ENCODE peak calls at places on chromosomes 13 and 19, in seven cellular contexts. H is body of pancreas, Q is testis, J is heart left ventricle, V is IMR-90, S is heart right ventricle, R is cardiac muscle cell. A is an unnamed sample.

GRCh38 chr13:104086205-104086604 is 1020.0 kb upstream of the SLC10A2 start:
- DNase-seq in V (peak; percentile 5), Q (no peak), J (no peak), H (no peak), S (no peak), R (no peak), A (no peak)

GRCh38 chr13:20526664-20527063 is 1.0 kb upstream of the CRYL1 start:
- DNase-seq in V (peak; percentile 19), H (no peak), Q (no peak), R (no peak), S (no peak), J (no peak), A (no peak)

GRCh38 chr13:48975101-48975925 is at the start of gene FNDC3A:
- DNase-seq in S (peak; percentile 23), J (no peak), Q (peak; percentile 64), H (peak; percentile 42), R (peak; percentile 88), V (peak; percentile 64), A (peak; percentile 24)

GRCh38 chr19:21322528-21322927 is 6.7 kb downstream of the ZNF708 start:
- DNase-seq in R (no peak), H (no peak), J (no peak), S (peak; percentile 16), V (no peak), Q (peak; percentile 75), A (no peak)

GRCh38 chr13:114164027-114164426 is 15.0 kb upstream of the CFAP97D2 start:
- DNase-seq in H (no peak), R (no peak), J (no peak), V (no peak), S (no peak), Q (no peak), A (no peak)

GRCh38 chr13:113783966-113784644 is 25.1 kb downstream of the TMEM255B start:
- DNase-seq in H (no peak), R (no peak), S (no peak), Q (no peak), J (no peak), V (no peak), A (no peak)

GRCh38 chr19:10317045-10317856 is 1.4 kb upstream of the FDX2 start:
- DNase-seq in S (no peak), J (no peak), R (no peak), Q (no peak), H (no peak), V (no peak), A (no peak)

GRCh38 chr13:103006706-103007426 is 59.4 kb downstream of the SLC10A2 start:
- DNase-seq in J (no peak), H (no peak), S (peak; percentile 17), V (no peak), R (peak; percentile 98), Q (no peak), A (no peak)

GRCh38 chr13:97403893-97404683 is 29.9 kb upstream of the RAP2A start:
- DNase-seq in H (no peak), V (peak; percentile 28), J (no peak), S (no peak), Q (no peak), R (no peak), A (no peak)

GRCh38 chr13:41306271-41307150 is 4.6 kb upstream of the NAA16 start:
- DNase-seq in S (no peak), R (no peak), V (peak; percentile 34), H (peak; percentile 56), Q (no peak), J (no peak), A (no peak)

GRCh38 chr19:9705836-9706235 is 30.9 kb upstream of the ZNF562 start:
- DNase-seq in R (no peak), V (no peak), H (no peak), S (no peak), Q (no peak), J (no peak), A (no peak)

GRCh38 chr19:58093071-58093470 is 5.0 kb downstream of the ZSCAN18 start:
- DNase-seq in H (no peak), J (no peak), V (no peak), S (no peak), R (no peak), Q (no peak), A (no peak)

GRCh38 chr19:1734328-1734966 is 18.9 kb upstream of the ONECUT3 start:
- DNase-seq in J (no peak), Q (no peak), R (no peak), S (no peak), H (no peak), V (no peak), A (no peak)

GRCh38 chr19:1350861-1351260 is 32.8 kb upstream of the NDUFS7 start:
- DNase-seq in S (no peak), R (peak; percentile 71), J (no peak), Q (no peak), H (no peak), V (no peak), A (no peak)

GRCh38 chr13:98206946-98207345 is 29.9 kb upstream of the RNF113B start:
- DNase-seq in V (peak; percentile 99), S (no peak), R (no peak), Q (no peak), J (no peak), H (no peak), A (no peak)

GRCh38 chr13:61884830-61885229 is 469.2 kb upstream of the PCDH20 start:
- DNase-seq in R (no peak), Q (no peak), V (no peak), J (no peak), S (no peak), H (no peak), A (no peak)

GRCh38 chr19:37981785-37982475 is 74.9 kb downstream of the SIPA1L3 start:
- DNase-seq in R (no peak), J (no peak), S (no peak), V (peak; percentile 94), Q (no peak), H (peak; percentile 43), A (no peak)

GRCh38 chr19:35843676-35844481 is 8.4 kb downstream of the NPHS1 start:
- DNase-seq in V (no peak), R (peak; percentile 27), J (no peak), S (no peak), Q (peak; percentile 63), H (peak; percentile 81), A (peak; percentile 92)

GRCh38 chr13:19070398-19070735 is 111.3 kb downstream of the TUBA3C start:
- DNase-seq in Q (no peak), J (no peak), R (no peak), H (no peak), S (no peak), V (no peak), A (no peak)

GRCh38 chr13:76991432-76991795 is 467 bp upstream of the CLN5 start:
- DNase-seq in H (peak; percentile 25), V (no peak), R (no peak), S (no peak), J (no peak), Q (peak; percentile 34), A (no peak)

GRCh38 chr19:10836478-10837325 is 690 bp upstream of the TMED1 start:
- DNase-seq in R (peak; percentile 83), S (peak; percentile 89), V (no peak), H (peak; percentile 86), Q (peak; percentile 92), J (peak; percentile 92), A (peak; percentile 78)

GRCh38 chr13:23637813-23638212 is 67.6 kb downstream of the TNFRSF19 start:
- DNase-seq in J (no peak), V (no peak), S (peak; percentile 34), R (no peak), Q (no peak), H (no peak), A (no peak)

GRCh38 chr19:2811735-2812413 is 7.8 kb upstream of the ZNF554 start:
- DNase-seq in H (no peak), R (no peak), Q (no peak), J (peak; percentile 15), V (no peak), S (no peak), A (no peak)

GRCh38 chr13:39284801-39285388 is 246.6 kb downstream of the NHLRC3 start:
- DNase-seq in V (peak; percentile 1), Q (no peak), S (no peak), R (no peak), J (no peak), H (no peak), A (no peak)
- TF ChIP-seq CTCF in V (no peak), Q (no peak), S (peak; percentile 22), R (peak; percentile 38), J (no peak), H (no peak), A (no peak)

DNA sequence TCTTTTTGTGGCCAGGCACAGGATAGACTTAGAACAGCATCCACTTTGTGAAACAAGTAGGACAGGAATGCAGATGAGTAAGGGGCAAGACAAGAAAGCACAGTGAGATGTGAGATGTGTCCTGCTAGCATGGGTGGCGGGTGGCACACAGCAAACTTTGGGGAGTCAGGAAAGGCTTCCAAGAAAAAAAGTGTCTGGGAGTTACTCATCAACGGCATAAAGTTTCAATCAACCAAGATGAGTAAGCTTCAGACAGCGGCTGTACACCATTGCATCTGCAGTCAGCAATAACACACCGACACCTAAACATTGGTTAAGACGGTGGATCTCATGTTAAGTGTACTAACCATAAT is 84.6 kb upstream of the IRS2 start:
- DNase-seq in H (no peak), Q (no peak), S (no peak), R (no peak), V (peak; percentile 55), J (no peak), A (no peak)
- H3K4me3 ChIP-seq in H (no peak overlapping the region), Q (no peak overlapping the region), S (no peak overlapping the region), R (no peak overlapping the region), V (no peak overlapping the region), J (no peak overlapping the region), A (no peak overlapping the region)

GRCh38 chr19:14677464-14677863 is 2.8 kb upstream of the ADGRE3 start:
- DNase-seq in H (no peak), Q (no peak), V (no peak), J (no peak), S (no peak), R (no peak), A (no peak)
- TF ChIP-seq CTCF in H (no peak), Q (no peak), V (no peak), J (no peak), S (no peak), R (no peak), A (no peak)

GRCh38 chr19:40398417-40399056 is 8.6 kb upstream of the HIPK4 start:
- DNase-seq in V (no peak), R (peak; percentile 38), S (no peak), H (no peak), J (no peak), Q (peak; percentile 69), A (peak; percentile 85)
- H3K4me3 ChIP-seq in V (no peak overlapping the region), R (no peak overlapping the region), S (no peak overlapping the region), H (no peak overlapping the region), J (no peak overlapping the region), Q (no peak overlapping the region), A (no peak overlapping the region)

DNA sequence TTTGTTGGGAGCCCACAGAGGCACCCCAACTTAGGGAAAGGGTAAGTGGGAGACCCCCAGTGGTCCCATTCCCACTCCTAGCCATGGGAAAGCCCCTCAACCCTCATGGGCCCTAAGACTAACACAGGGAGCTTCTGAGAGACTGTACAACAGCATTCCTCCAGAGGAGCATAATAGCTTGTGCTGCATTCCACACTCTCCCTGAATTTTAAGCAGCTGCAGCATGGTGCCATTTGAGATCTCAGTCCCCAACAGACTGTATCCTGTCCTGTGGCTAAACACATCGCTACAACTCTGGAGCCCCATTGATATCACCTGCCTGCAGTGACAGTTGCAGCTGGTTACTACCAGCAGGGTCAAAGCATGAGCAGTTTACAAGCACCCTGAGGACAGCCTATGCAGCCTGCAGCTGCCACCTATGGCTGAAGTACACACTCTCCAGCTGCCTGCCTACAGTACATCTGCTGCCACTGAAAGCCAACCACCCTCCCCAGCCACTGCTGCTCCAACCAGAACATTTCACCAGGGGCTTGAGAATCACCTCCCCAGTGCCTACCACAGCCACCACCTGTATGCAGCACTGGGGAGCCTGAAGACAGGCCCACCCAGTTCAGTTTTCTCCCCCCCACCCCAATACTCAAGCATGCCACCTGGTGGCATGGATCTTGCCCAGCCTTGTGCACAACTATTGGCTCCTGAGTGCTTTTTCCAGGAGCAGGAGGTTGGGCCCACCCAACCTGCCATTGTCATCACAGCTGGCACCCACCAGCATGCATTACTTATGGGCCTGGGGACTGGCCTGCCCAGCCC is 557.3 kb downstream of the GPC5 start:
- DNase-seq in J (no peak), S (no peak), Q (no peak), V (no peak), H (no peak), R (no peak), A (no peak)
- TF ChIP-seq CTCF in J (no peak), S (no peak), Q (no peak), V (no peak), H (no peak), R (no peak), A (no peak)

A was measured in BE2C.